ENCODE peak calls at places on chromosomes 2 and 18, in ten cellular contexts. X is spleen, C is AG04450, P is cardiac muscle cell, B is left ventricle myocardium inferior, G is psoas muscle, Q is coronary artery, Z is suprapubic skin, L is ovary, F is fibroblast of lung. D is an unnamed sample.

GRCh38 chr2:232230557-232230956 is 148.0 kb upstream of the ALPP start:
- DNase-seq in X (no peak), C (no peak), P (peak), B (no peak), G (no peak), Q (no peak), Z (no peak), L (no peak), F (no peak), D (no peak)

GRCh38 chr2:58762176-58762781 is 521.2 kb upstream of the FANCL start:
- DNase-seq in X (peak), C (peak), P (peak), B (peak), G (no peak), Q (no peak), Z (no peak), L (peak), F (peak), D (peak)

GRCh38 chr2:150617351-150617750 is 129.9 kb upstream of the RND3 start:
- DNase-seq in X (no peak), C (no peak), P (no peak), B (no peak), G (no peak), Q (no peak), Z (no peak), L (no peak), F (no peak), D (no peak)

GRCh38 chr18:23494992-23495391 is 8.3 kb upstream of the RMC1 start:
- DNase-seq in X (no peak), C (no peak), P (no peak), B (no peak), G (no peak), Q (no peak), Z (no peak), L (no peak), F (no peak), D (no peak)

GRCh38 chr2:184597571-184597980 is 753 bp upstream of the ZNF804A start:
- DNase-seq in X (peak), C (no peak), P (peak), B (peak), G (no peak), Q (no peak), Z (no peak), L (peak), F (peak), D (peak)

GRCh38 chr2:17657759-17658158 is 95.9 kb downstream of the SMC6 start:
- DNase-seq in X (no peak), C (no peak), P (no peak), B (no peak), G (no peak), Q (no peak), Z (no peak), L (no peak), F (no peak), D (no peak)

GRCh38 chr2:128504242-128505149 is 185.8 kb upstream of the HS6ST1 start:
- DNase-seq in X (peak), C (no peak), P (no peak), B (no peak), G (no peak), Q (peak), Z (no peak), L (no peak), F (no peak), D (no peak)

GRCh38 chr2:205931388-205931787 is 154.6 kb downstream of the INO80D start:
- DNase-seq in X (no peak), C (no peak), P (no peak), B (no peak), G (no peak), Q (no peak), Z (no peak), L (no peak), F (peak), D (no peak)

GRCh38 chr2:102049756-102050443 is 58.1 kb downstream of the IL1R2 start:
- DNase-seq in X (no peak), C (no peak), P (no peak), B (no peak), G (peak), Q (peak), Z (no peak), L (no peak), F (peak), D (no peak)

GRCh38 chr18:8754995-8755955 is 49.9 kb downstream of the MTCL1 start:
- DNase-seq in X (no peak), C (no peak), P (no peak), B (no peak), G (no peak), Q (peak), Z (no peak), L (no peak), F (peak), D (no peak)

GRCh38 chr2:58539973-58540372 is 298.8 kb upstream of the FANCL start:
- DNase-seq in X (no peak), C (no peak), P (no peak), B (no peak), G (no peak), Q (no peak), Z (no peak), L (no peak), F (no peak), D (no peak)

GRCh38 chr2:83054751-83055150 is 1404.3 kb downstream of the SUCLG1 start:
- DNase-seq in X (no peak), C (no peak), P (no peak), B (no peak), G (no peak), Q (no peak), Z (no peak), L (no peak), F (peak), D (no peak)

GRCh38 chr2:40455661-40456060 is 3.8 kb upstream of the SLC8A1 start:
- DNase-seq in X (no peak), C (no peak), P (no peak), B (no peak), G (no peak), Q (no peak), Z (no peak), L (no peak), F (no peak), D (no peak)

GRCh38 chr2:163465440-163465839 is 270.4 kb downstream of the FIGN start:
- DNase-seq in X (no peak), C (no peak), P (no peak), B (no peak), G (no peak), Q (no peak), Z (no peak), L (no peak), F (peak), D (no peak)

GRCh38 chr2:241490825-241491505 is 17.4 kb downstream of the STK25 start:
- DNase-seq in X (no peak), C (no peak), P (no peak), B (no peak), G (no peak), Q (no peak), Z (no peak), L (no peak), F (no peak), D (no peak)

GRCh38 chr2:215485032-215485431 is 49.2 kb upstream of the FN1 start:
- DNase-seq in X (no peak), C (no peak), P (no peak), B (no peak), G (no peak), Q (no peak), Z (no peak), L (no peak), F (no peak), D (no peak)

GRCh38 chr2:226256709-226257401 is 542.8 kb downstream of the IRS1 start:
- DNase-seq in X (no peak), C (no peak), P (no peak), B (no peak), G (no peak), Q (no peak), Z (no peak), L (no peak), F (no peak), D (no peak)

GRCh38 chr2:197442865-197443264 is 8.0 kb upstream of the SF3B1 start:
- DNase-seq in X (no peak), C (no peak), P (no peak), B (no peak), G (no peak), Q (no peak), Z (no peak), L (no peak), F (no peak), D (no peak)

GRCh38 chr2:213995400-213996105 is 415.3 kb upstream of the VWC2L start:
- DNase-seq in X (no peak), C (peak), P (no peak), B (no peak), G (no peak), Q (no peak), Z (no peak), L (no peak), F (peak), D (no peak)

GRCh38 chr2:133755515-133756311 is 187.4 kb upstream of the NCKAP5 start:
- DNase-seq in X (no peak), C (peak), P (no peak), B (no peak), G (no peak), Q (no peak), Z (no peak), L (no peak), F (peak), D (no peak)

GRCh38 chr2:154013514-154013913 is 141.8 kb downstream of the GALNT13 start:
- DNase-seq in X (no peak), C (no peak), P (no peak), B (no peak), G (no peak), Q (no peak), Z (no peak), L (no peak), F (no peak), D (no peak)

GRCh38 chr18:42953306-42953705 is 162.2 kb downstream of the RIT2 start:
- DNase-seq in X (no peak), C (no peak), P (no peak), B (no peak), G (no peak), Q (no peak), Z (no peak), L (no peak), F (no peak), D (no peak)

GRCh38 chr2:47058061-47058931 is 96.8 kb downstream of the STPG4 start:
- DNase-seq in X (no peak), C (no peak), P (no peak), B (peak), G (peak), Q (no peak), Z (no peak), L (no peak), F (peak), D (no peak)

GRCh38 chr2:225894240-225894980 is 494.9 kb downstream of the NYAP2 start:
- DNase-seq in X (no peak), C (peak), P (no peak), B (no peak), G (no peak), Q (no peak), Z (no peak), L (no peak), F (peak), D (no peak)

GRCh38 chr2:170585067-170585466 is 130.1 kb upstream of the SP5 start:
- DNase-seq in X (no peak), C (no peak), P (no peak), B (no peak), G (no peak), Q (no peak), Z (no peak), L (no peak), F (no peak), D (no peak)

GRCh38 chr2:226802573-226802972 is 3.0 kb upstream of the IRS1 start:
- DNase-seq in X (no peak), C (no peak), P (peak), B (no peak), G (no peak), Q (no peak), Z (no peak), L (no peak), F (peak), D (no peak)

GRCh38 chr2:45210466-45211195 is 201.4 kb upstream of the SIX2 start:
- DNase-seq in X (no peak), C (peak), P (no peak), B (no peak), G (no peak), Q (no peak), Z (no peak), L (no peak), F (peak), D (no peak)

GRCh38 chr2:60515751-60516226 is 37.7 kb downstream of the BCL11A start:
- DNase-seq in X (no peak), C (peak), P (no peak), B (no peak), G (no peak), Q (peak), Z (no peak), L (no peak), F (peak), D (no peak)

GRCh38 chr2:232898592-232899541 is 28.8 kb downstream of the SNORC start:
- DNase-seq in X (no peak), C (peak), P (peak), B (no peak), G (no peak), Q (peak), Z (peak), L (no peak), F (peak), D (no peak)

GRCh38 chr2:215540646-215541045 is 104.8 kb upstream of the FN1 start:
- DNase-seq in X (no peak), C (peak), P (no peak), B (no peak), G (no peak), Q (no peak), Z (no peak), L (no peak), F (peak), D (no peak)

GRCh38 chr2:240800241-240800640 is 19.8 kb downstream of the KIF1A start:
- DNase-seq in X (peak), C (no peak), P (no peak), B (peak), G (peak), Q (no peak), Z (no peak), L (peak), F (peak), D (peak)

GRCh38 chr18:47606526-47606925 is 323.9 kb downstream of the SMAD2 start:
- DNase-seq in X (no peak), C (no peak), P (no peak), B (no peak), G (no peak), Q (peak), Z (no peak), L (no peak), F (no peak), D (no peak)

GRCh38 chr2:101556033-101556459 is 81.1 kb upstream of the RFX8 start:
- DNase-seq in X (no peak), C (no peak), P (peak), B (no peak), G (no peak), Q (no peak), Z (no peak), L (no peak), F (no peak), D (no peak)

GRCh38 chr2:236073246-236073645 is 94.9 kb downstream of the GBX2 start:
- DNase-seq in X (no peak), C (no peak), P (no peak), B (no peak), G (no peak), Q (no peak), Z (no peak), L (no peak), F (no peak), D (no peak)

GRCh38 chr2:236712961-236713673 is 143.5 kb downstream of the ACKR3 start:
- DNase-seq in X (no peak), C (no peak), P (no peak), B (no peak), G (no peak), Q (no peak), Z (no peak), L (no peak), F (no peak), D (no peak)

GRCh38 chr2:105329197-105329554 is 359 bp downstream of the TGFBRAP1 start:
- DNase-seq in X (no peak), C (no peak), P (no peak), B (no peak), G (peak), Q (no peak), Z (no peak), L (peak), F (no peak), D (no peak)

GRCh38 chr18:51196811-51197660 is 445 bp downstream of the MEX3C start:
- DNase-seq in X (peak), C (no peak), P (peak), B (peak), G (no peak), Q (peak), Z (peak), L (peak), F (peak), D (no peak)

GRCh38 chr18:50284226-50284885 is 3.0 kb upstream of the MBD1 start:
- DNase-seq in X (no peak), C (no peak), P (no peak), B (no peak), G (no peak), Q (no peak), Z (no peak), L (no peak), F (no peak), D (no peak)

GRCh38 chr2:42795275-42795674 is 2.9 kb upstream of the HAAO start:
- DNase-seq in X (no peak), C (no peak), P (no peak), B (no peak), G (no peak), Q (no peak), Z (no peak), L (peak), F (no peak), D (no peak)

GRCh38 chr2:42795871-42796301 is 3.5 kb upstream of the HAAO start:
- DNase-seq in X (peak), C (peak), P (no peak), B (peak), G (no peak), Q (no peak), Z (no peak), L (peak), F (peak), D (no peak)

GRCh38 chr2:42792583-42793313 is at the start of gene HAAO:
- DNase-seq in X (peak), C (no peak), P (peak), B (peak), G (peak), Q (no peak), Z (no peak), L (peak), F (no peak), D (no peak)

GRCh38 chr2:42793314-42794270 is 1.2 kb upstream of the HAAO start:
- DNase-seq in X (no peak), C (no peak), P (no peak), B (peak), G (no peak), Q (no peak), Z (no peak), L (no peak), F (no peak), D (no peak)

DNA sequence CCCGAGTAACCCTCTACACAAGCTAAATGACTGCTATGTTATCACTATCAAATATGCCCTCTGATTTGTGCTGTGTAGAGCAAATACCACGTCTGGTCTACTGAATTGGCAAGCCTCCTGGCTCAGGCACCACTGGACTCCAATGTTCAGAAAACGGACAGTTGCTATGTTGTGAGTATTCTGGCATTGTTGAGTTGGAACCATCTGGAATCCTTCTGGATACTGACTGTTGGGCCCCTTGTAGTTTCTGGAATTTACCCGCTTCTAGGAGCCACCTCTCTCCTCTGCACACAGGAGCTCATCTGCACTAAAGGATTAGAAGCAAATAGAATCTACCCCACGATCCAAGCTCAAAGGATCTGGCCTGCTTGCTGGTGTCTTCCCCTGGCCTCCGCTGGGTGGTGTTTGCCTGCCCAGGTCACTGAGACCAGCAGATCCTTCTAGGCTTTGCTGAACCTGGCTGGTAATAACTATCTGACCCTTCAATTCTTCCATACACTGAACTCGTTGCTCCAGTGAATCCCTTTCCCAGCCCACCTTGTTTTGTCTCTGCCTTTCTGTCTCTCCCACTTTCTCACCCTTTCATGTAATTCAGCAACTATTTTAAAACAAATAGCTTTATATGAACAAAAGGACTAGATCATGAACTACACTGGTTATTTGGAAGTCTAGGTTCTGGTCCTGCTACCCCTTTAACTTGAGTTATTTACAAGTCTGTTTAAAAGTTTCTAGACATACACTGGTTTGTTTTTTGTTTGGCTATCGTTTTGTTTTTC is 2.1 kb upstream of the HAAO start:
- DNase-seq in X (peak), C (no peak), P (peak), B (no peak), G (no peak), Q (no peak), Z (no peak), L (peak), F (peak), D (no peak)
- TF ChIP-seq CTCF in X (no peak), C (peak), P (peak), B (peak), G (peak), Q (no peak), Z (peak), L (no peak), F (peak), D (no peak)

GRCh38 chr2:151946856-151947523 is 118.8 kb upstream of the ARL5A start:
- DNase-seq in X (no peak), C (no peak), P (peak), B (no peak), G (peak), Q (no peak), Z (no peak), L (no peak), F (no peak), D (no peak)
- H3K27ac ChIP-seq in X (no peak), C (no peak), P (no peak), B (peak), G (no peak), Q (peak), Z (peak), L (no peak), F (no peak), D (no peak)

DNA sequence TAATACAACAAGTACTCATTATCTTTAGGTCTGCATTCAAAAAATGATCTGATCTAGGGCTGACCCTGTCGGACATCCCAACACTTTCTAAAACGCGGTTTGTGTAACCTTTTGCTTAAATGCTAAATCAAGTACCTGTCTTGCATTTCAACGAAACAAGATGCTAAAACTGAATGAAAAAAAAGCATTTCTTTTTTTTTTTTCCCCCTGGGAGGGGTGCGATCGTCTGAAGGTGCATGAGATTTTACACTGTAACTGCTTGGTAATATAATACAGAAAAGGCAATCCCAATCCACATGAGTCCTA is 143.9 kb downstream of the MEIS1 start:
- DNase-seq in X (no peak), C (no peak), P (no peak), B (no peak), G (no peak), Q (no peak), Z (no peak), L (no peak), F (peak), D (no peak)
- H3K4me3 ChIP-seq in X (peak), C (peak), P (peak), B (no peak), G (no peak), Q (no peak), Z (no peak), L (peak), F (peak), D (no peak)

DNA sequence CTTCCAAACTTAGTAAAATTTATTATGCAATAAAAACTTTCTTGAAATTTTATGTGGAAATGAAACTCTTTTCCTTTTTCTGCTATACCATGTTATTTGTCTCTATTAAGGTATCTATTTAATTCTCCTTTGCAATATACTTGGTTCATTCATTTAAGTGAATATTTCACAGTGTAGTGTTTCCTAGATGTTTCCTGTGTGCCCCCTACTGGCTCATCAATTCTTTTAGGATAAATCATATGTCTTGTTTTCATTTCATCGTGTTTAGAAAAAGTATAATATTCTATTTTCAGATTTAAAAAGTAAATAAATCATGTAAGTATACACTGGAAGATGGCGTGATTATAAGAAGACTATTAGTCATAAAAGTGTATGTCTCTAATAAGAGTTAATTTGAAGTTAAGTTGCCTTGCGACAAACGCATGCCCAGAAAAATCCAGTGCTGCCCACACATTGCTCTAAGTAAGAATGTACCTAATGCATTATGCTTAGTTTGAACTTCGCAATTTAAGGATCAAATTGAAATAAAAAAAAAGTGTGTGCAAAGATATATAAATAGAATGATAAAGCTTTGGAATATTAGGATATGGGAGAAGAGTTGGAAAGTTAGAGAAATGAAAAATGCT is 525.4 kb downstream of the KCNJ3 start:
- DNase-seq in X (no peak), C (no peak), P (peak), B (no peak), G (no peak), Q (no peak), Z (no peak), L (no peak), F (peak), D (no peak)
- TF ChIP-seq CTCF in X (no peak), C (no peak), P (no peak), B (peak), G (peak), Q (no peak), Z (no peak), L (no peak), F (no peak), D (peak)

GRCh38 chr2:12434609-12435008 is 282.1 kb upstream of the TRIB2 start:
- DNase-seq in X (no peak), C (no peak), P (no peak), B (no peak), G (no peak), Q (no peak), Z (no peak), L (no peak), F (no peak), D (no peak)
- H3K27ac ChIP-seq in X (no peak), C (no peak), P (no peak), B (no peak), G (no peak), Q (no peak), Z (no peak), L (peak), F (no peak), D (no peak)

GRCh38 chr2:152693033-152693432 is 24.2 kb downstream of the PRPF40A start:
- DNase-seq in X (no peak), C (no peak), P (no peak), B (no peak), G (no peak), Q (no peak), Z (no peak), L (no peak), F (no peak), D (no peak)
- H3K4me3 ChIP-seq in X (no peak), C (no peak), P (no peak), B (no peak), G (no peak), Q (no peak), Z (no peak), L (no peak), F (no peak), D (no peak)

D was measured in dorsolateral prefrontal cortex.